ENCODE peak calls at places on chromosomes 4 and X, in eight cellular contexts. I is Ammon's horn, R is AG08396, A is D721Med, Z is PC-9, L is endothelial cell, E is HEK293T, Q is upper lobe of right lung. Y is an unnamed sample.

GRCh38 chrX:110450050-110450449 is 91.4 kb downstream of the RTL9 start:
- DNase-seq in A (peak), R (peak), L (peak), Q (peak), E (peak), I (peak), Z (peak), Y (peak)

GRCh38 chr4:30802622-30803323 is 82.6 kb downstream of the PCDH7 start:
- DNase-seq in L (no peak), I (peak), E (no peak), A (no peak), Z (no peak), R (no peak), Q (no peak), Y (no peak)

GRCh38 chr4:183797041-183797444 is 108.1 kb upstream of the STOX2 start:
- DNase-seq in R (no peak), Z (peak), A (no peak), I (peak), Q (peak), L (peak), E (peak), Y (no peak)

GRCh38 chrX:111837226-111837625 is 38.8 kb upstream of the TRPC5OS start:
- DNase-seq in E (no peak), R (no peak), L (no peak), Q (no peak), Z (no peak), A (no peak), I (peak), Y (no peak)

GRCh38 chrX:2766921-2767320 is 15.1 kb downstream of the XG start:
- DNase-seq in L (no peak), R (no peak), E (no peak), A (no peak), I (no peak), Q (no peak), Z (no peak), Y (no peak)

GRCh38 chr4:4289575-4289929 is 402 bp downstream of the LYAR start:
- DNase-seq in Q (no peak), E (no peak), I (no peak), A (no peak), R (no peak), Z (no peak), L (no peak), Y (no peak)

GRCh38 chrX:145673851-145674250 is 143.8 kb upstream of the SLITRK2 start:
- DNase-seq in Q (no peak), R (no peak), A (no peak), L (no peak), E (no peak), Z (no peak), I (peak), Y (no peak)

GRCh38 chr4:135243960-135244561 is 1042.5 kb upstream of the PABPC4L start:
- DNase-seq in A (no peak), I (no peak), Q (no peak), Z (no peak), E (no peak), L (no peak), R (no peak), Y (no peak)

GRCh38 chr4:577499-578450 is 1.7 kb upstream of the TMEM271 start:
- DNase-seq in R (peak), E (no peak), L (no peak), Z (peak), I (peak), Q (no peak), A (no peak), Y (no peak)

GRCh38 chr4:101258782-101259353 is 88.5 kb downstream of the PPP3CA start:
- DNase-seq in E (no peak), L (no peak), A (no peak), R (no peak), Z (no peak), I (no peak), Q (no peak), Y (no peak)

GRCh38 chrX:39414290-39414847 is 613.1 kb downstream of the MID1IP1 start:
- DNase-seq in L (no peak), R (no peak), Q (no peak), E (no peak), I (no peak), Z (no peak), A (no peak), Y (no peak)

GRCh38 chrX:126065901-126066660 is 100.0 kb downstream of the DCAF12L2 start:
- DNase-seq in E (no peak), L (no peak), R (no peak), A (no peak), Q (peak), Z (no peak), I (no peak), Y (no peak)

GRCh38 chrX:123648028-123648810 is 84.6 kb downstream of the THOC2 start:
- DNase-seq in E (peak), L (peak), A (no peak), Z (no peak), I (peak), R (peak), Q (peak), Y (no peak)

GRCh38 chr4:179225594-179225993 is 1783.4 kb upstream of the AGA start:
- DNase-seq in A (no peak), E (no peak), I (no peak), L (no peak), R (no peak), Q (no peak), Z (no peak), Y (no peak)

GRCh38 chrX:24927372-24927771 is 88.4 kb downstream of the ARX start:
- DNase-seq in E (no peak), Z (no peak), L (no peak), Q (no peak), I (no peak), A (no peak), R (no peak), Y (no peak)

GRCh38 chr4:114890773-114891172 is 222.6 kb downstream of the NDST4 start:
- DNase-seq in Q (no peak), I (no peak), R (no peak), A (no peak), E (no peak), Z (no peak), L (no peak), Y (no peak)

GRCh38 chr4:173707658-173708415 is 177.8 kb upstream of the HAND2 start:
- DNase-seq in A (no peak), E (no peak), Z (no peak), Q (no peak), R (no peak), L (no peak), I (no peak), Y (no peak)

GRCh38 chrX:39248330-39248729 is 447.1 kb downstream of the MID1IP1 start:
- DNase-seq in Q (no peak), I (no peak), A (no peak), Z (no peak), E (no peak), L (no peak), R (no peak), Y (no peak)

GRCh38 chr4:107182347-107182746 is 146.2 kb upstream of the DKK2 start:
- DNase-seq in I (no peak), A (no peak), Z (no peak), R (no peak), E (no peak), Q (no peak), L (no peak), Y (no peak)

GRCh38 chrX:124217289-124218251 is 114.9 kb upstream of the TEX13D start:
- DNase-seq in I (peak), A (no peak), L (peak), R (no peak), E (no peak), Z (no peak), Q (no peak), Y (peak)

GRCh38 chr4:72489267-72489666 is 79.8 kb downstream of the ADAMTS3 start:
- DNase-seq in E (no peak), L (no peak), Z (no peak), R (no peak), Q (no peak), A (no peak), I (no peak), Y (no peak)

GRCh38 chrX:97200454-97200853 is 316.7 kb downstream of the RPA4 start:
- DNase-seq in R (no peak), Q (no peak), E (no peak), A (no peak), I (no peak), L (no peak), Z (no peak), Y (no peak)

GRCh38 chr4:151361966-151362365 is 36.6 kb upstream of the SH3D19 start:
- DNase-seq in I (no peak), A (no peak), R (no peak), L (no peak), Z (no peak), E (no peak), Q (no peak), Y (no peak)

GRCh38 chr4:176404591-176404990 is 84.8 kb downstream of the SPCS3 start:
- DNase-seq in A (no peak), Q (no peak), Z (no peak), I (no peak), L (no peak), E (no peak), R (no peak), Y (no peak)

Y was measured in CD8-positive, alpha-beta memory T cell.